ENCODE peak calls at places on chromosomes 1 and 21, in four cellular contexts. D, U, H and W are unnamed samples. For H3K9me3 and H3K4me1, the result is how much of the 10 kb centered on the place peaks cover.

GRCh38 chr21:26164311-26164710 is 6.3 kb downstream of the APP start:
- DNase-seq in H (no peak), U (no peak), D (no peak), W (no peak)

GRCh38 chr1:7315316-7315715 is 455.8 kb upstream of the VAMP3 start:
- DNase-seq in D (no peak), U (peak), H (peak), W (no peak)

GRCh38 chr21:32256873-32257620 is 21.8 kb downstream of the MIS18A start:
- DNase-seq in D (peak), U (peak), H (peak), W (no peak)

GRCh38 chr21:30719401-30719800 is 824 bp upstream of the KRTAP21-3 start:
- DNase-seq in D (no peak), H (peak), U (no peak), W (no peak)

GRCh38 chr1:53334312-53334711 is 6.4 kb upstream of the LRP8 start:
- DNase-seq in U (no peak), D (no peak), H (no peak), W (no peak)

GRCh38 chr1:101238681-101239094 is 1.9 kb downstream of the S1PR1 start:
- DNase-seq in D (peak), U (peak), H (peak), W (peak)

GRCh38 chr21:36811762-36812161 is 112.8 kb downstream of the SIM2 start:
- DNase-seq in H (no peak), U (no peak), D (no peak), W (no peak)

GRCh38 chr1:204286841-204287387 is 72.8 kb downstream of the PLEKHA6 start:
- DNase-seq in D (peak), H (no peak), U (peak), W (no peak)

GRCh38 chr1:235919797-235920475 is 53.2 kb upstream of the LYST start:
- DNase-seq in D (no peak), U (no peak), H (peak), W (no peak)

GRCh38 chr1:27430903-27431653 is 38.7 kb downstream of the GPR3 start:
- DNase-seq in H (peak), D (no peak), U (no peak), W (no peak)

GRCh38 chr1:27427329-27427728 is 34.9 kb downstream of the GPR3 start:
- DNase-seq in U (no peak), H (no peak), D (no peak), W (no peak)

GRCh38 chr1:27429029-27429425 is 36.6 kb downstream of the GPR3 start:
- DNase-seq in D (no peak), U (no peak), H (no peak), W (no peak)

GRCh38 chr1:27427836-27428315 is 35.5 kb downstream of the GPR3 start:
- DNase-seq in U (no peak), H (no peak), D (no peak), W (no peak)

DNA sequence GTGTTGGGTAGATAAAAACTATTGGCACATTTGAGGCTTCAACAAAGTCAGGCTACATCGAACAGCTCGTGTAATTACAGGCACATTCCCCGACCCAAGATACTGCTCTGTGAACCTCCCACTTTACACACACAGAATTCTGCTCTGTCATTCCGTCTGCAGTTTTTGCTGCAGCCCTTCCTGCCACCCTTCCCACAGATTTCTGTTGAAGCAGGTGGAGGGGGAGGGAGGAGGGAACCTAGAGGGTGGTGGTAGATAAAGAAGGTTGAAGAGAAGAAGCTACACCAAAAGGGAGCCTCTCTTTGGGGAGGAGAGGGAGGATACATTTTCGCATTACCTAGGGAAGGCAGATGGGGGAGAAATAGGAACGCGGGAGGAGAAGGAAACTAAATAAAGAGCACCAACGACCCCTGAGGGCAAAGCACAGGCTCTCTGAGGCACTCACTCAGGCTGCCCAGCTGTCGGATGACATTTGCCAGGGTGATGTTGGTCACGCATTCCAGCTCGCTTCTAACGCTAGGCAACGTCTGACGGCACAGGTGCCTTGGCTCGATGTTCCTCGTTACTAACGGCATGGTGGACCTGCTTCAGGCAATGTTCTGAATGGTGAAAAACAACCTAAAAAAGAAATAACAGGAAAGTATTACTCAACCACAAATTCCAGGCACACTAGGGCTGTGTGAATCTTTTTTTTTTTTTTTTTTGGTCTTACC is 36.0 kb downstream of the GPR3 start:
- DNase-seq in D (no peak), H (no peak), U (no peak), W (no peak)
- H3K4me3 ChIP-seq in D (no peak), H (no peak), U (no peak), W (no peak)

GRCh38 chr1:164226977-164227376 is 332.0 kb upstream of the PBX1 start:
- DNase-seq in D (no peak), U (no peak), H (no peak), W (no peak)
- H3K9me3 ChIP-seq in D (under half), U (under half), H (under half), W (under half)

GRCh38 chr1:197141556-197141955 is 4.9 kb downstream of the ASPM start:
- DNase-seq in D (no peak), U (no peak), H (no peak), W (no peak)

GRCh38 chr1:197140123-197140522 is 6.3 kb downstream of the ASPM start:
- DNase-seq in D (no peak), U (no peak), H (peak), W (no peak)

GRCh38 chr1:197137322-197137721 is 9.1 kb downstream of the ASPM start:
- DNase-seq in U (no peak), H (no peak), D (no peak), W (no peak)

GRCh38 chr1:197144570-197145325 is 1.7 kb downstream of the ASPM start:
- DNase-seq in H (peak), U (no peak), D (no peak), W (no peak)

DNA sequence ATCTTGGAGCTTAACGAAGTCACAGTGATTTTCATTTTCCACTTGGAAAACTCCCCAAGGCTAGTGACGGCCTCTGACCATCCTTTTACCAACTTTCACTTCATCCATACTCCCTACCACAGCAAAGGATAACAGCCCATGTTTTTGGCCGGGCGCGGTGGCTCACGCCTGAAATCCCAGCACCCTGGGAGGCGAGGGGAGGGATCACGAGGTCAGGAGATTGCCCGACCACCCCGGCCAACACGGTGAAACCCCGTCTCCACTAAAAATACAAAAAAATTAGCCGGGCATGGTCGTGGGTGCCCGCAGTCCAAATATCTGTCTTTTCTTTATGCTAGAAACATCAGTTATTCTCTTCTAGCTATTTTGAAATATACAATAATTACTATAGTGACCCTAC is 7.3 kb downstream of the ASPM start:
- DNase-seq in H (no peak), D (no peak), U (no peak), W (no peak)
- H3K4me1 ChIP-seq in H (under half), D (under half), U (under half), W (under half)

DNA sequence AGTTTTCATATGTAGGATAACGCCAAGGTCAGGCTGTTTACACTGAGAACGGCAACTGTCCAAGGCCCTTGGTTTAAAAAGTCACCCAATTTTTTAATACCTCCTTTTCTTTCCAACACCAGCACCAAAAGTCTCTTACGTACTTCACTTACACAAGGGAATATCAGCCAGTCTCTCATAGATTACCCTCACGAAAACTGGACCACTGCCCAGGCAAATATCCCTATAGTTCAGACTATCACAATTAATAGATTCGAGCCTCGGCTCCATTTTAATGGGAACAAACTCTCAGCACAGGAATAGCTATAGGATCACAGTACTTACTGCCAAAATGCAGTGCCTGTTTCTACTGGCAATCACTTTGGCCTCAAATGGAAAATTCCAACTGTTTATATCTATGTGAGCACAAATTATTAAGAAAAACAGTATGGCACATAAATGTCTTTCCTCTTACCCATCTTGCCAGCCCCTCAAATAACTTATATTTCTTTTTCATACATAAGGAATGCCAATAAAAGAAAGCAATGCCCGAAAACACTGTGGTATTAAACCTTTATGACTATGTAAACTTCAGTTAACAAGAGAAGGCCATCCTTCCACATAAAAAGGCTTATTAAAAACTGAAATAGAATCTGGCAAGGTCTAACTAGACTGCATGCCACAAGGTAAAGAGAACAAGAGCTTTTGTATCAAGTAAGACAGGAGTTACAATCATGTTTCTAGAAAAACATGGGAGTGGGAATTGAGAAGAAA is 97.8 kb downstream of the SLC45A1 start:
- DNase-seq in U (no peak), D (no peak), H (no peak), W (no peak)
- H3K4me3 ChIP-seq in U (no peak), D (no peak), H (no peak), W (no peak)

DNA sequence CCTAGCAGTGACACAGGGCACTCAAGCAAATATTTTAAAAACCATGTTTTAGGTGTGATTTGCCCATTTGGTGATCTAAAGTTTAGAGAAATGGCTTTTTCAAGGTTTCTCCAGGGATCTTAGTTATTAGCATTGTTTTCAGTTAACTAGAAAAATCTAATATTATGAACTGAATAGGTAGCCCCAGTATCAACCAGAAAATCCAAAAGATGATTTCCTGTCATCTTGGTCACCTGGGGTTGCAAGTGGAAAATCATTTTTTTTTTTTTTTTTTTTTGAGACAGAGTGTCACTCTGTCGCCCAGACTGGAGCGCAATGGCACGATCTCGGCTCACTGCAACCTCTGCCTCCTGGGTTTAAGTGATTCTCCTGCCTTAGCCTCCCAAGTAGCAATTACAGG is 106.6 kb upstream of the FMN2 start:
- DNase-seq in D (no peak), U (no peak), H (no peak), W (no peak)
- H3K9me3 ChIP-seq in D (under half), U (under half), H (under half), W (under half)

DNA sequence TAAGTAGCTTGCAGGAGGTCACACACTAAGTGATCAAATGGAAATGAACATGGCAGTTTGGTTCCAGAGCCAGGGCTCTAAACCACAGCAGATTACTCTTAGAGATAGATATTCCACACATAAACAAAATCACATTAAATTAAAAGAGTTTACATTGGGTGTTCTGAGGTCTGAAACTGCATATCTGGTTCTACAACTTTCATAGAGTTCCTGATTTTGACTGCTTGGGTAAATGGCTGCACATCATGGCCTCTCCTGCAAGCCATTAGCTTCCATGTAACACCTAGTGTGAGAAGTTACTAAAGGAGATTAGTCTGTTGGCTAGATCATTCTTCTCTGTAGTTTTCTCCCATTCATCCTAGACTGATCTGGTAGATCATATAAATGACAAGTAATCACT is 12.8 kb upstream of the XCL2 start:
- DNase-seq in H (no peak), D (no peak), U (no peak), W (no peak)
- H3K4me1 ChIP-seq in H (under half), D (under half), U (under half), W (under half)